ENCODE peak calls at places on chromosomes 6 and 20, in eight cellular contexts. V is upper lobe of right lung, S is HCT116, X is right lobe of liver, I is GM06990, N is fibroblast of mammary gland, K is HL-60, A is body of pancreas. O is an unnamed sample.

GRCh38 chr6:157761331-157761921 is 61.6 kb upstream of the SNX9 start:
- DNase-seq in V (no peak), S (no peak), X (no peak), I (peak), N (peak), K (no peak), A (no peak), O (peak)

GRCh38 chr6:11771473-11772048 is 7.0 kb downstream of the ADTRP start:
- DNase-seq in V (no peak), S (no peak), X (no peak), I (no peak), N (peak), K (no peak), A (no peak), O (peak)

GRCh38 chr6:18491303-18492090 is 104.3 kb downstream of the RNF144B start:
- DNase-seq in V (no peak), S (no peak), X (no peak), I (no peak), N (no peak), K (no peak), A (no peak), O (peak)

GRCh38 chr6:78523622-78524021 is 343.7 kb upstream of the IRAK1BP1 start:
- DNase-seq in V (no peak), S (no peak), X (no peak), I (no peak), N (no peak), K (no peak), A (no peak), O (no peak)

GRCh38 chr6:111823831-111824607 is 49.2 kb downstream of the FYN start:
- DNase-seq in V (no peak), S (no peak), X (no peak), I (no peak), N (peak), K (no peak), A (no peak), O (peak)

GRCh38 chr6:149031545-149032317 is 284.9 kb downstream of the UST start:
- DNase-seq in V (no peak), S (peak), X (peak), I (peak), N (peak), K (no peak), A (no peak), O (peak)

GRCh38 chr6:7996538-7997225 is 67.5 kb downstream of the BLOC1S5 start:
- DNase-seq in V (no peak), S (no peak), X (no peak), I (no peak), N (peak), K (no peak), A (no peak), O (peak)

GRCh38 chr6:170291271-170292110 is 613 bp upstream of the DLL1 start:
- DNase-seq in V (peak), S (no peak), X (peak), I (no peak), N (no peak), K (no peak), A (peak), O (peak)

GRCh38 chr20:19368351-19368750 is 155.9 kb downstream of the SLC24A3 start:
- DNase-seq in V (no peak), S (no peak), X (no peak), I (no peak), N (no peak), K (no peak), A (no peak), O (no peak)

GRCh38 chr6:31734703-31735500 is 1.4 kb downstream of the CLIC1 start:
- DNase-seq in V (no peak), S (no peak), X (peak), I (peak), N (peak), K (peak), A (peak), O (peak)

GRCh38 chr6:4804095-4804494 is 27.9 kb downstream of the CDYL start:
- DNase-seq in V (no peak), S (no peak), X (no peak), I (no peak), N (peak), K (no peak), A (no peak), O (peak)

GRCh38 chr6:131053546-131054240 is 9.4 kb downstream of the EPB41L2 start:
- DNase-seq in V (no peak), S (no peak), X (no peak), I (no peak), N (no peak), K (no peak), A (no peak), O (peak)

GRCh38 chr6:44268095-44268628 is 2.1 kb upstream of the TMEM151B start:
- DNase-seq in V (no peak), S (no peak), X (no peak), I (no peak), N (peak), K (no peak), A (peak), O (peak)

GRCh38 chr6:3794092-3794491 is 42.6 kb upstream of the PXDC1 start:
- DNase-seq in V (no peak), S (no peak), X (no peak), I (peak), N (no peak), K (no peak), A (no peak), O (no peak)

GRCh38 chr6:162873537-162873936 is 145.8 kb downstream of the PACRG start:
- DNase-seq in V (no peak), S (no peak), X (no peak), I (no peak), N (no peak), K (no peak), A (no peak), O (no peak)

GRCh38 chr6:45494734-45495133 is 117.0 kb upstream of the SUPT3H start:
- DNase-seq in V (no peak), S (no peak), X (no peak), I (no peak), N (no peak), K (peak), A (no peak), O (no peak)

GRCh38 chr20:48799315-48800105 is 28.3 kb downstream of the PREX1 start:
- DNase-seq in V (peak), S (no peak), X (no peak), I (no peak), N (no peak), K (no peak), A (no peak), O (no peak)

GRCh38 chr20:39944861-39945260 is 744.2 kb downstream of the MAFB start:
- DNase-seq in V (no peak), S (no peak), X (no peak), I (peak), N (no peak), K (no peak), A (no peak), O (no peak)

GRCh38 chr6:143689852-143690251 is 12.1 kb downstream of the PHACTR2 start:
- DNase-seq in V (no peak), S (no peak), X (no peak), I (no peak), N (no peak), K (no peak), A (no peak), O (no peak)

GRCh38 chr6:17120019-17120418 is 18.2 kb downstream of the STMND1 start:
- DNase-seq in V (no peak), S (no peak), X (no peak), I (no peak), N (no peak), K (no peak), A (no peak), O (no peak)

GRCh38 chr20:48447456-48447855 is 380.3 kb downstream of the PREX1 start:
- DNase-seq in V (no peak), S (no peak), X (no peak), I (no peak), N (no peak), K (no peak), A (no peak), O (no peak)

GRCh38 chr6:136037885-136038460 is 186.5 kb downstream of the PDE7B start:
- DNase-seq in V (peak), S (no peak), X (no peak), I (no peak), N (peak), K (no peak), A (no peak), O (no peak)

GRCh38 chr6:132812255-132812732 is 2.1 kb upstream of the RPS12 start:
- DNase-seq in V (no peak), S (no peak), X (no peak), I (no peak), N (peak), K (no peak), A (no peak), O (peak)

GRCh38 chr6:132003516-132004178 is 52.5 kb upstream of the CCN2 start:
- DNase-seq in V (no peak), S (no peak), X (no peak), I (no peak), N (no peak), K (no peak), A (no peak), O (no peak)

GRCh38 chr20:50152394-50153152 is 950 bp downstream of the PEDS1 start:
- DNase-seq in V (no peak), S (no peak), X (no peak), I (no peak), N (no peak), K (peak), A (peak), O (peak)

GRCh38 chr6:163249651-163250101 is 164.8 kb upstream of the QKI start:
- DNase-seq in V (no peak), S (no peak), X (no peak), I (no peak), N (no peak), K (peak), A (no peak), O (no peak)

GRCh38 chr20:14488756-14489479 is 151.5 kb upstream of the FLRT3 start:
- DNase-seq in V (no peak), S (no peak), X (no peak), I (no peak), N (peak), K (no peak), A (no peak), O (no peak)

GRCh38 chr6:148745926-148746325 is 904 bp upstream of the UST start:
- DNase-seq in V (no peak), S (no peak), X (no peak), I (no peak), N (no peak), K (no peak), A (peak), O (peak)

GRCh38 chr6:134379086-134379485 is 61.2 kb upstream of the SGK1 start:
- DNase-seq in V (no peak), S (peak), X (no peak), I (peak), N (no peak), K (no peak), A (peak), O (no peak)

GRCh38 chr6:32668226-32668747 is 1.8 kb upstream of the HLA-DQB1 start:
- DNase-seq in V (peak), S (peak), X (peak), I (peak), N (peak), K (no peak), A (peak), O (peak)

GRCh38 chr6:170101281-170102035 is 189.4 kb downstream of the DLL1 start:
- DNase-seq in V (no peak), S (no peak), X (no peak), I (no peak), N (no peak), K (no peak), A (no peak), O (no peak)

GRCh38 chr6:152309648-152310047 is 327.5 kb downstream of the SYNE1 start:
- DNase-seq in V (no peak), S (no peak), X (no peak), I (no peak), N (no peak), K (no peak), A (no peak), O (no peak)

GRCh38 chr6:13278184-13278583 is 50.2 kb downstream of the TBC1D7 start:
- DNase-seq in V (no peak), S (no peak), X (no peak), I (no peak), N (no peak), K (peak), A (no peak), O (no peak)

GRCh38 chr20:32763202-32763999 is 1.2 kb downstream of the DNMT3B start:
- DNase-seq in V (peak), S (no peak), X (no peak), I (no peak), N (no peak), K (no peak), A (peak), O (no peak)

GRCh38 chr6:142408409-142408808 is 106.6 kb downstream of the ADGRG6 start:
- DNase-seq in V (no peak), S (no peak), X (no peak), I (no peak), N (peak), K (no peak), A (no peak), O (no peak)
- TF ChIP-seq CTCF in V (no peak), S (no peak), X (no peak), I (no peak), N (peak), K (no peak), A (no peak), O (no peak)

GRCh38 chr20:47296950-47297349 is 59.5 kb downstream of the ZMYND8 start:
- DNase-seq in V (no peak), S (no peak), X (no peak), I (no peak), N (no peak), K (peak), A (no peak), O (peak)
- TF ChIP-seq CTCF in V (peak), S (peak), X (peak), I (no peak), N (no peak), K (no peak), A (no peak), O (no peak)

GRCh38 chr20:25293507-25293906 is 45.6 kb downstream of the PYGB start:
- DNase-seq in V (no peak), S (no peak), X (no peak), I (no peak), N (no peak), K (no peak), A (no peak), O (no peak)

GRCh38 chr20:25291432-25292133 is 43.7 kb downstream of the PYGB start:
- DNase-seq in V (no peak), S (no peak), X (no peak), I (no peak), N (no peak), K (no peak), A (no peak), O (no peak)

GRCh38 chr20:25290646-25291431 is 43.0 kb downstream of the PYGB start:
- DNase-seq in V (no peak), S (no peak), X (no peak), I (no peak), N (no peak), K (no peak), A (no peak), O (no peak)

GRCh38 chr20:25293910-25294458 is 46.1 kb downstream of the PYGB start:
- DNase-seq in V (no peak), S (no peak), X (no peak), I (no peak), N (no peak), K (no peak), A (no peak), O (no peak)

GRCh38 chr20:25292176-25292891 is 44.4 kb downstream of the PYGB start:
- DNase-seq in V (no peak), S (no peak), X (no peak), I (no peak), N (no peak), K (no peak), A (no peak), O (no peak)
- TF ChIP-seq CTCF in V (no peak), S (no peak), X (no peak), I (no peak), N (no peak), K (no peak), A (no peak), O (no peak)

GRCh38 chr6:95249661-95250060 is 327.7 kb upstream of the MANEA start:
- DNase-seq in V (no peak), S (no peak), X (no peak), I (no peak), N (no peak), K (no peak), A (no peak), O (no peak)

GRCh38 chr6:95243091-95243490 is 334.2 kb upstream of the MANEA start:
- DNase-seq in V (no peak), S (no peak), X (no peak), I (no peak), N (peak), K (no peak), A (no peak), O (no peak)

GRCh38 chr6:95244749-95245148 is 332.6 kb upstream of the MANEA start:
- DNase-seq in V (no peak), S (no peak), X (no peak), I (no peak), N (peak), K (no peak), A (no peak), O (peak)

GRCh38 chr6:95249176-95249575 is 328.2 kb upstream of the MANEA start:
- DNase-seq in V (no peak), S (no peak), X (no peak), I (no peak), N (peak), K (no peak), A (no peak), O (peak)

DNA sequence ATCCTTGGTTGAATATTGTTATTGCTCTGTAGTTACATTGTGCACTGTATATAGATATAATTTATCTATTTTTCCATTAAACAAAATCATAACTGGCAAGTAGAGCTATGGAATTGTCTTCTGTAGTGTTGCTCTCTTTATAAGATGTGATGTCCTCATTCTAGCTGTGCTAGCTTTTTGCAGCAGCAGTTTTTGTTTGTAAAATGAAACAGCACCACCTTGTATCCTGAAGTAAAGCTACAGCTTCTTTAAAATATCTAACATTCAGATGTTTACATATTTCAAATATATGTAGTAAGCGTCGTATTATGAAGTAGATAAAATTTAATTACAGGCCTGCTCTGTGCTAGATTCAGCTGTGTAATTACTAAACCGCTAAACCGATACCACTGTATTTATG is 328.8 kb upstream of the MANEA start:
- DNase-seq in V (no peak), S (no peak), X (no peak), I (no peak), N (no peak), K (no peak), A (no peak), O (no peak)
- TF ChIP-seq CTCF in V (no peak), S (no peak), X (no peak), I (no peak), N (no peak), K (no peak), A (no peak), O (no peak)

DNA sequence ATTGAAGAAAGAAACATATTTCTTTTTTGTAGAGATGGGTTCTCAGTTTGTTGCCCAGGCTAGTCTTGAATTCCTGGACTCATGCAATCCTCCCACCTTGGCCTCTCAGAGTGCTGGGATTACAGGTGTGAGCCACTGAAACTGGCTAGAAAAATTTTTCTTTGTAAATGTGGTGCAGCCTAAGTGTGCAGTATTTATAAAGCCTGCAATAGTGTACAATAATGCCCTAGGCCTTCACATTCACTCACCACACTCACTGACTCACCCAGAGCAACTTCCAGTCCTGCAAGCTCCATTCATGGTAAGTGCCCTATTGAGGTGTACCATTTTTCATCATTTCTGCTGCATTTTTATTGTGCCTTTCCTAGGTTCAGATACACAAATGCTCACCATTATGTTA is 31.4 kb downstream of the NHSL1 start:
- DNase-seq in V (no peak), S (no peak), X (no peak), I (no peak), N (peak), K (no peak), A (no peak), O (no peak)
- TF ChIP-seq CTCF in V (no peak), S (no peak), X (no peak), I (no peak), N (no peak), K (no peak), A (no peak), O (no peak)

GRCh38 chr6:24788031-24788665 is 10.6 kb downstream of the ARMH2 start:
- DNase-seq in V (no peak), S (no peak), X (no peak), I (no peak), N (peak), K (no peak), A (no peak), O (no peak)
- TF ChIP-seq CTCF in V (no peak), S (no peak), X (no peak), I (no peak), N (no peak), K (no peak), A (no peak), O (no peak)

GRCh38 chr6:71888720-71889340 is 2.5 kb downstream of the RIMS1 start:
- DNase-seq in V (no peak), S (no peak), X (no peak), I (no peak), N (no peak), K (no peak), A (no peak), O (no peak)

GRCh38 chr6:71887744-71888115 is 1.4 kb downstream of the RIMS1 start:
- DNase-seq in V (no peak), S (no peak), X (no peak), I (no peak), N (no peak), K (no peak), A (no peak), O (no peak)

GRCh38 chr6:71889366-71889765 is 3.0 kb downstream of the RIMS1 start:
- DNase-seq in V (no peak), S (no peak), X (no peak), I (no peak), N (no peak), K (no peak), A (no peak), O (no peak)

GRCh38 chr6:71887006-71887743 is 825 bp downstream of the RIMS1 start:
- DNase-seq in V (peak), S (no peak), X (peak), I (no peak), N (no peak), K (no peak), A (no peak), O (no peak)

DNA sequence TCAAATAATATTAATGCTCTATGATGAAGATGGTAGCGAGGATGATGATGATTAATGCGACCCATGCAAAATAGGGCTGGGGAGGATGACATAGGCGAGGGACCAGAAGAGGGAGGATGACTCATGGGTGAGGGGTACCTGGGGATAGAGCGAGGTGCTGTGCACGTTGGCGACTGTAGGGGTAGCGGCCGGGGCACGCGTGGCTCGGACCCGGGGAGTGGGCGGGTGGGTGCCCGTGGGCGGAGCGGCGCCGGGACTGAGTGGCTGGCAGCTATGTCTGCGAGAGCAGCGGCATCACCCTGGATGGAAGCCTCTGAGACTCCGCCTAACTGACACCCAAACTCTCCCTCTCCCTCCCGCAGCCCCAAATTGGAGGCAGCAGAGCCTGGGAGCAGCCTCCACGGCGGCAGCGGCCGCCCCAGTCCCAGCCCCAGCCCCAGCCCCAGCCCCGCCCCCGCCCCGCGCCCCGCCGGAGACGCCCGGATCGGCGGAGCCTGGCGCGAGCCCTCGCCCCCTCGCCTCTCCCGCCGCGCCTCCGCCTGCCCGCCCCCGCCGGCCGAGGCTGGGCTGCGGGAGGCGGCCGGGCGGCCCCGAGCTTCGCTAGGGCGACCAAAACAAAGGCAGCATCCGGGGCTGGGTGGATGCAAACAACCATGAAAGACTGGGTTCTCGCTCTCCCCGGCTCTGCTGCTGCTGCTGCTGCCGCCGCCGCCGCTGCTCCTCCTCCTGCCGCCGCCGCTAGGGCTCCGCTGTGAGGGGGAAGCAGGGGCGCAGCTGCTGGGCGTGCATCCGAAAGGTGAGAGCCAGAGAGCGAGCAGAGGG is at the start of gene RIMS1:
- DNase-seq in V (peak), S (no peak), X (peak), I (peak), N (no peak), K (no peak), A (no peak), O (no peak)
- TF ChIP-seq CTCF in V (peak), S (no peak), X (no peak), I (peak), N (no peak), K (no peak), A (no peak), O (no peak)

O was measured in MCF 10A.